ENCODE peak calls at places on chromosomes 16 and 17, in five cellular contexts. D is Calu3; O is HCT116; F is CD4-positive, alpha-beta T cell; C is lung. A is an unnamed sample.

GRCh38 chr17:56754523-56755208 is 79.1 kb downstream of the C17orf67 start:
- DNase-seq in F (no peak), O (no peak), D (no peak), C (no peak), A (no peak)

GRCh38 chr16:87169509-87169985 is 147.6 kb downstream of the C16orf95 start:
- DNase-seq in O (no peak), D (no peak), F (no peak), C (no peak), A (no peak)

GRCh38 chr17:34305606-34306005 is 13.6 kb upstream of the CCL8 start:
- DNase-seq in D (no peak), F (no peak), C (peak), O (no peak), A (no peak)

GRCh38 chr16:22671301-22672076 is 142.5 kb upstream of the HS3ST2 start:
- DNase-seq in F (no peak), C (no peak), O (no peak), D (no peak), A (no peak)

GRCh38 chr16:87185313-87185712 is 131.9 kb downstream of the C16orf95 start:
- DNase-seq in O (no peak), C (no peak), D (no peak), F (no peak), A (no peak)

GRCh38 chr17:61461586-61461966 is 9.4 kb downstream of the TBX4 start:
- DNase-seq in C (no peak), F (no peak), D (no peak), O (no peak), A (no peak)

GRCh38 chr16:2710711-2711231 is 9.3 kb downstream of the PRSS27 start:
- DNase-seq in F (no peak), D (no peak), C (no peak), O (no peak), A (no peak)

GRCh38 chr17:43368740-43369506 is 29.9 kb upstream of the ARL4D start:
- DNase-seq in F (peak), D (peak), O (peak), C (peak), A (peak)

GRCh38 chr17:73286863-73287296 is 24.9 kb downstream of the CDC42EP4 start:
- DNase-seq in D (no peak), F (no peak), C (no peak), O (no peak), A (no peak)

GRCh38 chr16:19874026-19874425 is 10.6 kb downstream of the GPRC5B start:
- DNase-seq in O (no peak), D (no peak), F (no peak), C (no peak), A (no peak)

GRCh38 chr16:46691720-46692119 is 2.3 kb downstream of the ORC6 start:
- DNase-seq in F (no peak), O (no peak), C (no peak), D (no peak), A (no peak)

GRCh38 chr17:9211133-9211765 is 189.9 kb downstream of the NTN1 start:
- DNase-seq in F (no peak), O (no peak), D (no peak), C (no peak), A (no peak)

GRCh38 chr16:84247844-84248243 is 8.0 kb upstream of the KCNG4 start:
- DNase-seq in O (no peak), F (no peak), C (no peak), D (no peak), A (no peak)

GRCh38 chr17:78738245-78738644 is 43.8 kb downstream of the CYTH1 start:
- DNase-seq in O (no peak), D (no peak), F (no peak), C (no peak), A (no peak)

GRCh38 chr17:29590261-29590978 is 972 bp upstream of the GIT1 start:
- DNase-seq in O (peak), F (no peak), D (no peak), C (no peak), A (peak)

GRCh38 chr16:3467920-3468319 is 24.4 kb downstream of the NAA60 start:
- DNase-seq in C (no peak), O (no peak), F (no peak), D (no peak), A (no peak)

GRCh38 chr16:81280393-81280792 is 34.4 kb upstream of the GAN start:
- DNase-seq in C (no peak), O (no peak), D (no peak), F (no peak), A (no peak)

GRCh38 chr17:50480854-50481490 is 2.3 kb downstream of the RSAD1 start:
- DNase-seq in D (no peak), C (no peak), O (no peak), F (no peak), A (no peak)

GRCh38 chr17:9839433-9839832 is 13.7 kb downstream of the GLP2R start:
- DNase-seq in D (no peak), F (no peak), C (no peak), O (no peak), A (no peak)

GRCh38 chr17:3613139-3613538 is 3.9 kb upstream of the TRPV1 start:
- DNase-seq in F (no peak), C (no peak), D (no peak), O (no peak), A (no peak)

GRCh38 chr16:26983426-26983825 is 83.3 kb upstream of the C16orf82 start:
- DNase-seq in C (no peak), F (no peak), O (no peak), D (no peak), A (no peak)

GRCh38 chr16:65889533-65889966 is 476.9 kb upstream of the CDH5 start:
- DNase-seq in F (no peak), O (no peak), D (peak), C (no peak), A (no peak)

GRCh38 chr17:81161536-81161935 is 3.8 kb upstream of the PVALEF start:
- DNase-seq in C (no peak), D (no peak), F (no peak), O (no peak), A (no peak)

GRCh38 chr16:87489434-87490045 is 3.3 kb downstream of the ZCCHC14 start:
- DNase-seq in D (no peak), C (no peak), O (no peak), F (no peak), A (no peak)

GRCh38 chr17:7932949-7933348 is 943 bp downstream of the CNTROB start:
- DNase-seq in O (no peak), C (peak), F (no peak), D (peak), A (peak)

GRCh38 chr16:81415757-81416156 is 28.9 kb upstream of the CMIP start:
- DNase-seq in D (no peak), C (no peak), F (no peak), O (no peak), A (peak)

GRCh38 chr17:15341385-15341849 is at the start of gene TEKT3:
- DNase-seq in C (peak), F (no peak), O (no peak), D (peak), A (peak)

GRCh38 chr17:29906969-29907368 is 23.1 kb downstream of the SSH2 start:
- DNase-seq in O (no peak), D (no peak), C (no peak), F (no peak), A (no peak)

GRCh38 chr17:81959362-81960129 is 1.4 kb downstream of the NOTUM start:
- DNase-seq in F (peak), C (peak), D (peak), O (no peak), A (peak)

GRCh38 chr17:78357177-78357586 is 2.7 kb downstream of the SOCS3 start:
- DNase-seq in O (no peak), D (peak), F (no peak), C (no peak), A (peak)

GRCh38 chr17:4475001-4475400 is 23.7 kb upstream of the SPNS2 start:
- DNase-seq in D (no peak), O (no peak), F (no peak), C (no peak), A (no peak)

GRCh38 chr17:81082177-81083073 is 47.5 kb downstream of the BAIAP2 start:
- DNase-seq in O (no peak), D (no peak), C (peak), F (no peak), A (no peak)

GRCh38 chr16:3553138-3553923 is 23.9 kb downstream of the NLRC3 start:
- DNase-seq in O (no peak), C (no peak), F (no peak), D (no peak), A (no peak)

GRCh38 chr16:81723098-81723723 is 55.9 kb upstream of the PLCG2 start:
- DNase-seq in D (peak), C (no peak), F (peak), O (peak), A (peak)

GRCh38 chr16:8774208-8774607 is 23.2 kb downstream of the TMEM186 start:
- DNase-seq in O (no peak), F (no peak), D (no peak), C (no peak), A (no peak)

GRCh38 chr16:17408955-17409441 is 61.8 kb downstream of the XYLT1 start:
- DNase-seq in O (no peak), F (no peak), C (no peak), D (no peak), A (no peak)

GRCh38 chr17:17151055-17151454 is 55.1 kb downstream of the PLD6 start:
- DNase-seq in F (no peak), O (no peak), C (no peak), D (no peak), A (no peak)

GRCh38 chr17:76887809-76888208 is 19.6 kb downstream of the MGAT5B start:
- DNase-seq in O (no peak), C (no peak), F (no peak), D (no peak), A (no peak)
- TF ChIP-seq CTCF in O (peak), C (no peak), F (no peak), D (no peak), A (no peak)

GRCh38 chr17:45172541-45173286 is 11.0 kb downstream of the HEXIM2 start:
- DNase-seq in D (peak), C (peak), O (peak), F (peak), A (peak)
- TF ChIP-seq CTCF in D (peak), C (no peak), O (peak), F (peak), A (no peak)

GRCh38 chr17:68831170-68831569 is 124.0 kb downstream of the ABCA8 start:
- DNase-seq in F (no peak), D (no peak), O (no peak), C (no peak), A (no peak)

GRCh38 chr17:68840073-68840472 is 115.1 kb downstream of the ABCA8 start:
- DNase-seq in F (no peak), C (no peak), D (no peak), O (no peak), A (no peak)

GRCh38 chr17:68834328-68834836 is 120.8 kb downstream of the ABCA8 start:
- DNase-seq in O (no peak), D (no peak), F (no peak), C (no peak), A (no peak)

GRCh38 chr17:68832140-68832871 is 122.9 kb downstream of the ABCA8 start:
- DNase-seq in C (no peak), F (no peak), D (no peak), O (no peak), A (no peak)

GRCh38 chr17:68835061-68835460 is 120.1 kb downstream of the ABCA8 start:
- DNase-seq in D (no peak), F (no peak), C (no peak), O (no peak), A (no peak)
- TF ChIP-seq CTCF in D (no peak), F (no peak), C (no peak), O (no peak), A (no peak)

GRCh38 chr17:41930009-41930832 is at the start of gene ODAD4:
- DNase-seq in D (peak), F (peak), C (peak), O (peak), A (peak)
- TF ChIP-seq CTCF in D (no peak), F (peak), C (peak), O (peak), A (no peak)

DNA sequence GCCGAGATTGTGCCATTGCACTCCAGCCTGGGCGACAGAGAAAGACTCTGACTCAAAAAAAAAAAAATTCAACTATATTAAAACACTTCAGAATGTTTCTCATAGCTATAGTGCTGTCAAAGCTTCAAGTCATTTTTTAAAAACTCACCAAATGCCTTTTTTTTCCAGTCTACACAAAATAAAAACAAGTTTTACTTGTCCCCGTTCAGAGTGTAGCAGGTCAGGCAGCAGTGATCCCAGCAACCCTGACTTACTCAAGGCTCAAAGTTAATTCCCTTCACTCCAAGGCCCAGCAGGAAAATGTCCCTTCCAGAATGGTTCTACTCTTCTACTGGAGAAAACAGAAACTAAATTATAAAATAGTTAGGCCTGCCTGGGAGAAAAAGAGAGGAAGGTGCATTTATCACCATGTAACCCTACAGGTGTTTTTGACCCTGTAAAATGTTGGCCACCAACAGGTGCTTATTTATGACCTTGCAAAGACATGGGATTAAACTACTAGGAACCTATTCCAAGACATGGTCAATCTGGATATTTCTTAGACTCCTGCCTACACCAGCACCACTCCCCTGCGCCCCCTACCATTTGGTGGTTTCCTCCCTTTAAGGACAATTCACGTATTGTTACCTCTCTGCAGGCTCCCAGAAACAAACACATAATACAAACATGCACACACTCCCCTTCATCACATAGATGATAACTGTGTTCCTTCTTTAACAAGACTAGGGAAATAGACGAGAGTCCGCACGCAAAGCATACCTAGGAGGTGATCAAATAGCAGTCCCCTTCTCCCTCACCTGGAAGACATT is 5.4 kb downstream of the AMFR start:
- DNase-seq in C (no peak), O (no peak), F (no peak), D (peak), A (no peak)
- TF ChIP-seq CTCF in C (no peak), O (peak), F (no peak), D (no peak), A (no peak)

GRCh38 chr16:71917900-71918299 is 22.6 kb downstream of the IST1 start:
- DNase-seq in C (no peak), F (no peak), O (no peak), D (no peak), A (no peak)
- TF ChIP-seq CTCF in C (no peak), F (no peak), O (no peak), D (no peak), A (no peak)

GRCh38 chr16:56281256-56281805 is 90.0 kb downstream of the GNAO1 start:
- DNase-seq in C (no peak), F (no peak), D (no peak), O (no peak), A (no peak)
- TF ChIP-seq CTCF in C (no peak), F (no peak), D (peak), O (peak), A (peak)

GRCh38 chr17:47850692-47851573 is at the start of gene SP6:
- DNase-seq in F (peak), D (peak), C (peak), O (peak), A (peak)
- TF ChIP-seq CTCF in F (no peak), D (peak), C (no peak), O (no peak), A (no peak)

GRCh38 chr16:1034230-1035065 is 38.1 kb upstream of the SSTR5 start:
- DNase-seq in D (no peak), F (no peak), O (no peak), C (no peak), A (no peak)

GRCh38 chr16:1030381-1030901 is 42.1 kb upstream of the SSTR5 start:
- DNase-seq in C (no peak), D (no peak), O (no peak), F (no peak), A (peak)

GRCh38 chr16:1031666-1032065 is 40.9 kb upstream of the SSTR5 start:
- DNase-seq in O (no peak), C (no peak), F (no peak), D (no peak), A (no peak)

GRCh38 chr16:1033128-1033679 is 39.3 kb upstream of the SSTR5 start:
- DNase-seq in O (no peak), C (no peak), D (no peak), F (no peak), A (no peak)

DNA sequence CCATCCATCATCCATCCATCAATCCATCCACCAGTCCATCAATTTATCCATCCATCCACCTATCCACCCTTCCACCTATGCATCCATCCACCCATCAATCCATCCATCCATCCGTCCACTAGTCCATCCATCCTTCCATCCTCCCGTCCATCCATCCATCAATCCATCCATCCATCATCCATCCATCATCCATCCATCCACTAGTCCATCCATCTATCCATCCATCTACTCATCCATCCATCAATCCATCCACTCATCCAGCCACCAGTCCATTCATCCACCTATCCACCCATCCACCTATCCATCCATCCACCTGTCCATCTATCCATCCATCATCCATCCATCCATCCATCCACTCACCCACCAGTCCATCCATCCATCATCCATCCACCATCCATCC is 39.9 kb upstream of the SSTR5 start:
- DNase-seq in D (no peak), F (no peak), C (no peak), O (no peak), A (no peak)
- TF ChIP-seq CTCF in D (no peak), F (no peak), C (no peak), O (no peak), A (no peak)

DNA sequence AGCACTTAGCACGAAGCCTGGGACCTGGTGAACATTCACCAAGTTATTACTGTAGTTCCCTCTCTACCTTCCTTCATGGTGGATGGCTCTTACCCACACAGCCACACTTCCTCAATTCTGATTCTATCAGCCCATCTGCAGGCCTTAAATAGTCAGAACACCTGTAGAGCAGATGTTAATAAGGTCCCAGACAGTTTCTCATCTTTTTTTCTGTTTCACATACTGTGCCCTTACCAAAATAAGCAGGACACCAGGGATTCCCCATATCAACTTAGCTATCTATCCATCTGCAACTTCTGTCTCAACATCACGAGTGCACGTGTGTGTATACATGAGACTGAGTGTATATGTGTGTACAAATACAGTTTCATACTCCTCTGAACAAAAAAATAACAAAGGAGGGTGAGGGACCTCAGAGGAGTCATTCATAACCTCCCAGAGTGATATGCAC is 2.8 kb downstream of the RECQL5 start:
- DNase-seq in F (no peak), C (no peak), D (no peak), O (no peak), A (no peak)
- TF ChIP-seq CTCF in F (no peak), C (no peak), D (no peak), O (no peak), A (no peak)